ENCODE peak calls at places on chromosomes 16 and 17, in five cellular contexts. C is mammary epithelial cell, R is endothelial cell of umbilical vein, M is neural progenitor cell, L is fibroblast of lung. S is an unnamed sample. For H3K27me3, the result is how much of the 10 kb centered on the place peaks cover.

GRCh38 chr17:68576811-68577551 is 24.2 kb downstream of the FAM20A start:
- DNase-seq in C (no peak), R (no peak), M (no peak), L (peak), S (peak)

GRCh38 chr16:79360267-79360666 is 240.3 kb downstream of the MAF start:
- DNase-seq in C (peak), R (no peak), M (no peak), L (no peak), S (peak)

GRCh38 chr17:30203471-30203981 is 32.0 kb downstream of the SLC6A4 start:
- DNase-seq in C (no peak), R (peak), M (no peak), L (no peak), S (no peak)

GRCh38 chr17:16918443-16918842 is 53.5 kb downstream of the TNFRSF13B start:
- DNase-seq in C (no peak), R (no peak), M (no peak), L (no peak), S (no peak)

GRCh38 chr17:41322264-41322902 is 6.9 kb upstream of the KRTAP17-1 start:
- DNase-seq in C (peak), R (peak), M (peak), L (peak), S (peak)

GRCh38 chr17:49913226-49914095 is 55.5 kb upstream of the DLX4 start:
- DNase-seq in C (peak), R (no peak), M (no peak), L (no peak), S (peak)

GRCh38 chr17:2547176-2547575 is 35.5 kb upstream of the METTL16 start:
- DNase-seq in C (peak), R (no peak), M (no peak), L (peak), S (peak)

GRCh38 chr16:22692916-22693646 is 120.9 kb upstream of the HS3ST2 start:
- DNase-seq in C (no peak), R (no peak), M (no peak), L (no peak), S (no peak)

GRCh38 chr17:38352245-38353083 is 820 bp downstream of the SOCS7 start:
- DNase-seq in C (peak), R (peak), M (peak), L (peak), S (no peak)

GRCh38 chr16:58418601-58419000 is 26.3 kb downstream of the GINS3 start:
- DNase-seq in C (peak), R (peak), M (no peak), L (no peak), S (no peak)

GRCh38 chr17:74361613-74362391 is at the start of gene BTBD17:
- DNase-seq in C (peak), R (peak), M (peak), L (peak), S (peak)

GRCh38 chr17:40178021-40178601 is 841 bp downstream of the RAPGEFL1 start:
- DNase-seq in C (no peak), R (no peak), M (peak), L (no peak), S (no peak)

GRCh38 chr17:54524501-54524900 is 376.2 kb upstream of the TOM1L1 start:
- DNase-seq in C (no peak), R (no peak), M (no peak), L (no peak), S (no peak)

GRCh38 chr16:89048871-89049422 is 44.7 kb upstream of the ACSF3 start:
- DNase-seq in C (no peak), R (no peak), M (no peak), L (no peak), S (no peak)

GRCh38 chr17:17681744-17682292 is 560 bp downstream of the RAI1 start:
- DNase-seq in C (no peak), R (no peak), M (peak), L (no peak), S (no peak)

GRCh38 chr16:20904507-20905079 is 4.0 kb downstream of the LYRM1 start:
- DNase-seq in C (peak), R (peak), M (no peak), L (peak), S (peak)

GRCh38 chr16:3561626-3562025 is 15.6 kb downstream of the NLRC3 start:
- DNase-seq in C (no peak), R (no peak), M (no peak), L (no peak), S (no peak)

GRCh38 chr16:69711115-69711740 is 15.1 kb downstream of the NQO1 start:
- DNase-seq in C (peak), R (no peak), M (no peak), L (no peak), S (peak)

GRCh38 chr16:16101585-16101984 is 121.7 kb downstream of the ABCC6 start:
- DNase-seq in C (no peak), R (no peak), M (no peak), L (no peak), S (no peak)

GRCh38 chr17:77343031-77343866 is 202.5 kb downstream of the SEC14L1 start:
- DNase-seq in C (no peak), R (no peak), M (no peak), L (no peak), S (no peak)

GRCh38 chr17:47725446-47726109 is 7.5 kb upstream of the TBX21 start:
- DNase-seq in C (no peak), R (no peak), M (no peak), L (no peak), S (no peak)
- H3K27me3 ChIP-seq in C (under half), R (under half), M (under half), L (under half), S (under half)

GRCh38 chr17:14361470-14361869 is 60.6 kb downstream of the HS3ST3B1 start:
- DNase-seq in C (no peak), R (no peak), M (no peak), L (no peak), S (no peak)

GRCh38 chr17:14356043-14356637 is 55.3 kb downstream of the HS3ST3B1 start:
- DNase-seq in C (no peak), R (no peak), M (no peak), L (no peak), S (no peak)

GRCh38 chr17:14360851-14361250 is 60.0 kb downstream of the HS3ST3B1 start:
- DNase-seq in C (no peak), R (no peak), M (no peak), L (no peak), S (no peak)

GRCh38 chr17:14361945-14362508 is 61.1 kb downstream of the HS3ST3B1 start:
- DNase-seq in C (no peak), R (no peak), M (no peak), L (no peak), S (no peak)

GRCh38 chr17:14359251-14359939 is 58.5 kb downstream of the HS3ST3B1 start:
- DNase-seq in C (no peak), R (no peak), M (no peak), L (no peak), S (no peak)
- TF ChIP-seq CTCF in C (no peak), R (no peak), M (no peak), L (no peak), S (no peak)

GRCh38 chr17:79966681-79967080 is 69.0 kb downstream of the TBC1D16 start:
- DNase-seq in C (no peak), R (no peak), M (no peak), L (no peak), S (no peak)

GRCh38 chr17:79968116-79968515 is 67.6 kb downstream of the TBC1D16 start:
- DNase-seq in C (no peak), R (no peak), M (peak), L (no peak), S (no peak)

GRCh38 chr17:79971651-79972050 is 64.0 kb downstream of the TBC1D16 start:
- DNase-seq in C (no peak), R (no peak), M (no peak), L (no peak), S (no peak)

GRCh38 chr17:79970576-79971068 is 65.0 kb downstream of the TBC1D16 start:
- DNase-seq in C (peak), R (no peak), M (peak), L (peak), S (no peak)

DNA sequence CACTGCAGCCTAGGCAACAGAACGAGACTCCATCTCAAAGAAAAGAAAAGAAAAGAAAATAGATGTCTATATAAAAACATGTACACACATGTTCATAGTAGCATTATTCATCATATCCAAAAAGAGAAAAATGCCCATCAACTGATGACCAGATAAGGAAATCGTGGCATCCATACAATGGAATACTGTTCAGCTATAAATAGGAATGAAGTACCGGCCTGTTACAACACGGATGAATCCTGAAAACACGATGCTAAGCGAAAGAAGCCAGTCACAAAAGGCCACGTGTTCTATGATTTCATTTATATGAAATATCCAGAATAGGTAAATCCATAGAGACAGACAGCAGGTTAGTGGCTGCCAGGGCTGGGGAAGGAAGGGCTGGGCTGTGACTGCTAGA is 65.8 kb downstream of the TBC1D16 start:
- DNase-seq in C (peak), R (no peak), M (no peak), L (no peak), S (peak)
- H3K27me3 ChIP-seq in C (under half), R (under half), M (under half), L (under half), S (under half)

GRCh38 chr17:47896672-47897490 is 845 bp downstream of the SP2 start:
- DNase-seq in C (no peak), R (peak), M (no peak), L (peak), S (peak)

GRCh38 chr17:47897561-47897960 is 1.5 kb downstream of the SP2 start:
- DNase-seq in C (peak), R (no peak), M (no peak), L (no peak), S (no peak)

GRCh38 chr17:47895254-47895855 is 681 bp upstream of the SP2 start:
- DNase-seq in C (peak), R (no peak), M (no peak), L (peak), S (peak)

GRCh38 chr17:47895856-47896671 is at the start of gene SP2:
- DNase-seq in C (peak), R (peak), M (peak), L (peak), S (peak)

GRCh38 chr17:47894498-47895253 is 1.4 kb upstream of the SP2 start:
- DNase-seq in C (no peak), R (no peak), M (no peak), L (no peak), S (no peak)
- TF ChIP-seq CTCF in C (peak), R (no peak), M (no peak), L (no peak), S (no peak)

GRCh38 chr17:43559161-43559816 is 13.1 kb upstream of the ETV4 start:
- DNase-seq in C (no peak), R (no peak), M (no peak), L (no peak), S (no peak)
- H3K27me3 ChIP-seq in C (under half), R (under half), M (under half), L (under half), S (under half)

GRCh38 chr16:67110136-67110847 is 551 bp downstream of the PHAF1 start:
- DNase-seq in C (no peak), R (no peak), M (peak), L (no peak), S (no peak)
- TF ChIP-seq CTCF in C (no peak), R (no peak), M (no peak), L (no peak), S (no peak)

DNA sequence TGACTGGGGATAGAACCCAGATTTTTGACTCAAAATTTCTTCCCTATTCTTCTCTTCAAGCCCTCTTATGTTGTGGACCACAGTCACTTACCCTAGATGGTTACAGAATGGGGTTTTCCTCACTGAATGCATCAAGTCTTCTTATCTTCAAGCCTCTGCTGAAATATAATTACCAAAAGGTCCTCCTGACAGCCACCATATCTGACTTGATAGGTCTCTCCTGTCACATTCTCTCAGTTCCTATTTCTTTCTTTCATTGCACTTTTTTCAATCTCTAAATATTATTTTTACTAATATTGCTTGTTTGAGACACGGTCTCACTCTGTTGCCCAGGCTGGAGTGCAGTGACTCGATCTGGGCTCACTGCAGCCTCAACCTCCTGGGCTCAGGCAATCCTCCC is 1.1 kb upstream of the COPZ2 start:
- DNase-seq in C (no peak), R (no peak), M (no peak), L (no peak), S (no peak)
- H3K27me3 ChIP-seq in C (under half), R (under half), M (under half), L (under half), S (under half)

GRCh38 chr17:4551141-4551540 is 4.0 kb downstream of the MYBBP1A start:
- DNase-seq in C (no peak), R (no peak), M (no peak), L (no peak), S (no peak)
- TF ChIP-seq CTCF in C (no peak), R (peak), M (peak), L (no peak), S (peak)

DNA sequence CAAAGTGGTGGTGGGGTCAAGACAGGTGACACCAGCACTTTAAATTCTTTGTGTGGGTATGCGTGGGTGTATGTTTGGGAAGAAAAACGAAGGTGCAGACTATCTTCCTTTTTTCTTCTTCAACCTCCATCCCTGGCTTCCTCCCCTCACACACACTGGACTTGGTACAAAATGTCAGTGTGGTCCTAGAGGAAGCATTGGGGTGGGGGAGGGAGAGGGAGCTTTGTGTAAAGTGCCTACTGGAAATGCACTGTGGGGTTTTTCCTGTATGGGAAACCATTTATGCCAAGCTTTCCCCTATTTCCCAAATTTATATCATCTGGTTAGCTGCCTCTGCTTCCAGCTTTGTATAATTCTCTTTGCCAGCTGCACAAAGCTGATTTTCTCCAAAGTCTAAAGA is 44.4 kb downstream of the SLFN12L start:
- DNase-seq in C (no peak), R (no peak), M (no peak), L (no peak), S (no peak)
- H3K27me3 ChIP-seq in C (half or more), R (half or more), M (half or more), L (under half), S (half or more)

DNA sequence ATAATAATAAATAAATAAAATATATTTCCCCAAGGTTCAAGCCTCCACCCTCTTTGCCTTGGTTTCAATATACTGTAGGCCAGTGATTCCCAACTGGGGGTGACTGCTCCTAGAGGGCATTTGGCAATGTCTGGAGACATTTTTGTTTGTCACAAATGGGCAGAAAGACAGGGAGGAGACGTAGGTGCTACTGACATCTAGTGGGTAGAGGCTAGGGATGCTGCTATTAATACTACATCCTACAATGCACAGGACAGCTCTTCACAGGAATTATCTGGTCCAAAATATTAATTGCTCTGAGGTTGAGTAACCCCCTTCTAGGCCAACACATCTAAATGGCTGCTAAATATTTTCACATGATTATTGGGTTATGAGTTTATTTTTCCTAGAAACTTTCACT is 12.8 kb upstream of the PRR14 start:
- DNase-seq in C (peak), R (peak), M (peak), L (peak), S (peak)
- TF ChIP-seq CTCF in C (peak), R (peak), M (peak), L (peak), S (peak)